ENCODE peak calls at places on chromosomes 3 and 15, in ten cellular contexts. E, S, J, G, C, W, M, K, A and P are unnamed samples.

GRCh38 chr3:49924683-49925082 is 4.9 kb downstream of the MON1A start:
- DNase-seq in E (no peak), S (no peak), J (no peak), G (peak), C (no peak), W (no peak), M (no peak), K (no peak), A (no peak), P (no peak)

GRCh38 chr15:64274541-64274940 is 81.4 kb downstream of the CSNK1G1 start:
- DNase-seq in E (no peak), S (no peak), J (no peak), G (no peak), C (no peak), W (no peak), M (no peak), K (no peak), A (no peak), P (no peak)

GRCh38 chr15:59178151-59178705 is 28.4 kb upstream of the LDHAL6B start:
- DNase-seq in E (no peak), S (no peak), J (no peak), G (no peak), C (no peak), W (no peak), M (no peak), K (no peak), A (no peak), P (no peak)

GRCh38 chr3:143123353-143123974 is 3.9 kb downstream of the CHST2 start:
- DNase-seq in E (no peak), S (no peak), J (no peak), G (no peak), C (no peak), W (no peak), M (no peak), K (no peak), A (no peak), P (no peak)

GRCh38 chr15:76968310-76968709 is 26.6 kb upstream of the PSTPIP1 start:
- DNase-seq in E (no peak), S (no peak), J (no peak), G (no peak), C (no peak), W (no peak), M (no peak), K (no peak), A (no peak), P (no peak)

GRCh38 chr3:153783106-153783505 is 338.1 kb upstream of the ARHGEF26 start:
- DNase-seq in E (no peak), S (no peak), J (no peak), G (peak), C (no peak), W (no peak), M (peak), K (no peak), A (no peak), P (no peak)

GRCh38 chr3:170502297-170502696 is 83.6 kb downstream of the SLC7A14 start:
- DNase-seq in E (no peak), S (no peak), J (no peak), G (peak), C (no peak), W (no peak), M (no peak), K (no peak), A (no peak), P (no peak)

GRCh38 chr3:127212231-127212630 is 19.3 kb downstream of the PRR23E start:
- DNase-seq in E (no peak), S (no peak), J (no peak), G (no peak), C (no peak), W (peak), M (no peak), K (no peak), A (no peak), P (no peak)

GRCh38 chr15:77905301-77905920 is 172.1 kb downstream of the TBC1D2B start:
- DNase-seq in E (no peak), S (no peak), J (no peak), G (no peak), C (no peak), W (peak), M (no peak), K (no peak), A (no peak), P (no peak)

GRCh38 chr3:28577941-28578340 is 229.3 kb upstream of the AZI2 start:
- DNase-seq in E (no peak), S (no peak), J (no peak), G (no peak), C (no peak), W (no peak), M (no peak), K (no peak), A (no peak), P (no peak)

GRCh38 chr3:5321941-5322340 is 134.4 kb downstream of the EDEM1 start:
- DNase-seq in E (no peak), S (no peak), J (no peak), G (no peak), C (no peak), W (no peak), M (peak), K (no peak), A (no peak), P (no peak)

GRCh38 chr3:184603156-184604030 is 41.8 kb downstream of the EPHB3 start:
- DNase-seq in E (no peak), S (no peak), J (no peak), G (no peak), C (no peak), W (no peak), M (peak), K (no peak), A (no peak), P (no peak)

GRCh38 chr3:121018917-121019321 is 110.9 kb downstream of the STXBP5L start:
- DNase-seq in E (no peak), S (no peak), J (no peak), G (no peak), C (no peak), W (peak), M (peak), K (no peak), A (no peak), P (no peak)

GRCh38 chr15:80854104-80854503 is 74.9 kb downstream of the CEMIP start:
- DNase-seq in E (no peak), S (no peak), J (no peak), G (peak), C (no peak), W (no peak), M (no peak), K (peak), A (no peak), P (no peak)

GRCh38 chr15:70351391-70351790 is 253.7 kb upstream of the TLE3 start:
- DNase-seq in E (no peak), S (no peak), J (no peak), G (no peak), C (no peak), W (no peak), M (no peak), K (no peak), A (no peak), P (no peak)

GRCh38 chr3:156395961-156396700 is 158.8 kb downstream of the SSR3 start:
- DNase-seq in E (no peak), S (no peak), J (no peak), G (peak), C (no peak), W (no peak), M (no peak), K (no peak), A (no peak), P (no peak)

GRCh38 chr3:194176274-194176991 is 40.5 kb downstream of the HES1 start:
- DNase-seq in E (no peak), S (no peak), J (no peak), G (peak), C (no peak), W (peak), M (peak), K (no peak), A (no peak), P (no peak)

GRCh38 chr15:87753539-87753938 is 503.0 kb downstream of the NTRK3 start:
- DNase-seq in E (no peak), S (no peak), J (peak), G (no peak), C (no peak), W (no peak), M (no peak), K (no peak), A (no peak), P (no peak)

GRCh38 chr15:43218908-43219706 is 1.7 kb downstream of the EPB42 start:
- DNase-seq in E (no peak), S (no peak), J (no peak), G (peak), C (peak), W (peak), M (peak), K (no peak), A (no peak), P (no peak)

GRCh38 chr3:37762698-37763097 is 99.0 kb upstream of the CTDSPL start:
- DNase-seq in E (no peak), S (no peak), J (no peak), G (peak), C (no peak), W (no peak), M (no peak), K (no peak), A (no peak), P (no peak)

GRCh38 chr3:78887608-78888011 is 880.2 kb downstream of the ROBO1 start:
- DNase-seq in E (no peak), S (no peak), J (no peak), G (peak), C (no peak), W (no peak), M (no peak), K (no peak), A (no peak), P (no peak)

GRCh38 chr3:193660698-193661400 is 67.8 kb downstream of the OPA1 start:
- DNase-seq in E (no peak), S (no peak), J (no peak), G (no peak), C (no peak), W (no peak), M (no peak), K (no peak), A (no peak), P (no peak)

GRCh38 chr15:97961067-97961954 is 808 bp downstream of the ARRDC4 start:
- DNase-seq in E (no peak), S (peak), J (peak), G (peak), C (no peak), W (peak), M (peak), K (peak), A (no peak), P (no peak)

GRCh38 chr15:99154271-99154670 is 49.4 kb downstream of the SYNM start:
- DNase-seq in E (no peak), S (no peak), J (no peak), G (peak), C (no peak), W (no peak), M (no peak), K (no peak), A (no peak), P (no peak)

GRCh38 chr3:42532229-42532628 is 29.8 kb downstream of the VIPR1 start:
- DNase-seq in E (no peak), S (no peak), J (no peak), G (no peak), C (no peak), W (no peak), M (no peak), K (no peak), A (no peak), P (no peak)

GRCh38 chr3:74139648-74140047 is 474.8 kb downstream of the CNTN3 start:
- DNase-seq in E (no peak), S (no peak), J (no peak), G (peak), C (no peak), W (no peak), M (peak), K (no peak), A (no peak), P (no peak)

GRCh38 chr3:123620338-123620737 is 35.5 kb upstream of the HACD2 start:
- DNase-seq in E (no peak), S (no peak), J (no peak), G (peak), C (no peak), W (no peak), M (no peak), K (no peak), A (no peak), P (no peak)

GRCh38 chr3:11604139-11604895 is 39.4 kb downstream of the VGLL4 start:
- DNase-seq in E (no peak), S (no peak), J (no peak), G (peak), C (no peak), W (no peak), M (no peak), K (no peak), A (no peak), P (no peak)

GRCh38 chr3:16740531-16740930 is 135.3 kb upstream of the DAZL start:
- DNase-seq in E (no peak), S (no peak), J (no peak), G (no peak), C (no peak), W (no peak), M (no peak), K (no peak), A (no peak), P (no peak)

GRCh38 chr15:69081310-69082004 is 67.0 kb downstream of the NOX5 start:
- DNase-seq in E (no peak), S (no peak), J (peak), G (peak), C (no peak), W (no peak), M (no peak), K (no peak), A (no peak), P (peak)